ENCODE peak calls at places on chromosomes 11 and 22, in four cellular contexts. F, V, W and C are unnamed samples.

GRCh38 chr11:66267039-66267378 is 1.4 kb upstream of the RAB1B start:
- DNase-seq in F (no peak), V (no peak), W (no peak), C (no peak)

GRCh38 chr22:46895753-46896152 is 133.3 kb downstream of the TBC1D22A start:
- DNase-seq in F (no peak), V (no peak), W (no peak), C (no peak)

GRCh38 chr11:17767301-17767885 is 32.8 kb downstream of the KCNC1 start:
- DNase-seq in F (no peak), V (no peak), W (no peak), C (no peak)

GRCh38 chr11:92129811-92130210 is 94.8 kb upstream of the FAT3 start:
- DNase-seq in F (no peak), V (no peak), W (no peak), C (no peak)

GRCh38 chr11:61489833-61490585 is 18.5 kb upstream of the LRRC10B start:
- DNase-seq in F (no peak), V (peak), W (no peak), C (no peak)

GRCh38 chr22:36359172-36359973 is 28.4 kb downstream of the MYH9 start:
- DNase-seq in F (no peak), V (no peak), W (no peak), C (no peak)

GRCh38 chr11:8338138-8338537 is 74.5 kb upstream of the LMO1 start:
- DNase-seq in F (no peak), V (peak), W (no peak), C (no peak)

GRCh38 chr11:76629853-76630599 is 40.5 kb downstream of the LRRC32 start:
- DNase-seq in F (no peak), V (no peak), W (no peak), C (peak)

GRCh38 chr11:31598454-31598853 is 88.9 kb downstream of the ELP4 start:
- DNase-seq in F (no peak), V (no peak), W (no peak), C (no peak)

GRCh38 chr11:130462101-130462885 is 13.8 kb downstream of the ADAMTS15 start:
- DNase-seq in F (no peak), V (no peak), W (no peak), C (no peak)

GRCh38 chr11:78657968-78658839 is 83.5 kb upstream of the NARS2 start:
- DNase-seq in F (no peak), V (no peak), W (no peak), C (no peak)

GRCh38 chr11:67546852-67547251 is 23.6 kb upstream of the CABP2 start:
- DNase-seq in F (no peak), V (no peak), W (no peak), C (no peak)

GRCh38 chr11:59754494-59754858 is 700 bp upstream of the STX3 start:
- DNase-seq in F (peak), V (peak), W (no peak), C (peak)

GRCh38 chr22:41876275-41876674 is 38.6 kb downstream of the SHISA8 start:
- DNase-seq in F (no peak), V (no peak), W (no peak), C (no peak)

GRCh38 chr11:134562176-134562575 is 150.1 kb upstream of the B3GAT1 start:
- DNase-seq in F (no peak), V (peak), W (no peak), C (no peak)

GRCh38 chr11:71252782-71253730 is 679 bp upstream of the SHANK2 start:
- DNase-seq in F (no peak), V (peak), W (no peak), C (peak)

GRCh38 chr11:17526931-17527660 is 17.1 kb downstream of the USH1C start:
- DNase-seq in F (no peak), V (no peak), W (no peak), C (no peak)

GRCh38 chr11:36818410-36818809 is 220.4 kb upstream of the RAG2 start:
- DNase-seq in F (no peak), V (no peak), W (no peak), C (no peak)

GRCh38 chr11:19441752-19442553 is 201.2 kb upstream of the E2F8 start:
- DNase-seq in F (no peak), V (peak), W (no peak), C (peak)

GRCh38 chr11:124329787-124330478 is 9.9 kb upstream of the OR8D2 start:
- DNase-seq in F (no peak), V (peak), W (no peak), C (no peak)

GRCh38 chr22:33049125-33049729 is 9.0 kb downstream of the SYN3 start:
- DNase-seq in F (peak), V (peak), W (peak), C (peak)

GRCh38 chr22:45645526-45646414 is 25.9 kb upstream of the ATXN10 start:
- DNase-seq in F (peak), V (peak), W (peak), C (no peak)

GRCh38 chr11:131668867-131669780 is 298.7 kb downstream of the NTM start:
- DNase-seq in F (no peak), V (peak), W (no peak), C (peak)

GRCh38 chr11:78949976-78950690 is 375.5 kb upstream of the NARS2 start:
- DNase-seq in F (no peak), V (no peak), W (no peak), C (no peak)

GRCh38 chr22:19984201-19984753 is 32.3 kb downstream of the ARVCF start:
- DNase-seq in F (no peak), V (peak), W (no peak), C (peak)

GRCh38 chr22:42145175-42145574 is 14.6 kb upstream of the CYP2D6 start:
- DNase-seq in F (no peak), V (no peak), W (no peak), C (no peak)

GRCh38 chr22:48846200-48846599 is 981.5 kb downstream of the BRD1 start:
- DNase-seq in F (no peak), V (no peak), W (no peak), C (no peak)

GRCh38 chr22:24379536-24379935 is 47.9 kb upstream of the ADORA2A start:
- DNase-seq in F (no peak), V (no peak), W (no peak), C (peak)

GRCh38 chr22:45007247-45007945 is 2.4 kb downstream of the PHF21B start:
- DNase-seq in F (no peak), V (peak), W (no peak), C (no peak)

GRCh38 chr22:39207141-39208012 is 37.4 kb downstream of the PDGFB start:
- DNase-seq in F (no peak), V (peak), W (no peak), C (peak)

GRCh38 chr11:73761403-73761945 is 600 bp upstream of the RAB6A start:
- DNase-seq in F (no peak), V (no peak), W (no peak), C (no peak)

GRCh38 chr22:19634206-19634536 is 80.1 kb upstream of the SEPTIN5 start:
- DNase-seq in F (no peak), V (no peak), W (no peak), C (no peak)